ENCODE peak calls at places on chromosome 15, in seven cellular contexts. O is SW480; E is GM20000; H is NCI-H146; Q is activated CD4-positive, alpha-beta T cell treated with anti-CD3 and anti-CD28 coated beads for 24 hours; A is tibial artery; I is transverse colon. K is an unnamed sample.

GRCh38 chr15:69032006-69032405 is 17.5 kb downstream of the NOX5 start:
- DNase-seq in A (no peak), Q (no peak), H (no peak), O (no peak), I (no peak), E (no peak), K (no peak)

GRCh38 chr15:77042955-77043920 is 27.7 kb downstream of the TSPAN3 start:
- DNase-seq in Q (no peak), H (no peak), A (no peak), I (no peak), O (no peak), E (no peak), K (no peak)

GRCh38 chr15:70195808-70196304 is 98.1 kb upstream of the TLE3 start:
- DNase-seq in Q (no peak), I (peak), H (no peak), E (no peak), A (peak), O (peak), K (peak)

GRCh38 chr15:63601727-63602185 is 4.6 kb downstream of the FBXL22 start:
- DNase-seq in O (peak), Q (no peak), A (no peak), I (peak), E (peak), H (peak), K (no peak)

GRCh38 chr15:52667597-52667996 is 11.6 kb downstream of the ATOSA start:
- DNase-seq in Q (no peak), H (no peak), I (no peak), A (no peak), O (no peak), E (no peak), K (no peak)

GRCh38 chr15:53536479-53537120 is 222.9 kb downstream of the WDR72 start:
- DNase-seq in I (no peak), O (no peak), E (no peak), H (no peak), Q (no peak), A (no peak), K (no peak)

GRCh38 chr15:85673326-85673725 is 121.4 kb downstream of the KLHL25 start:
- DNase-seq in O (no peak), A (no peak), E (no peak), I (no peak), H (no peak), Q (no peak), K (no peak)

GRCh38 chr15:85125056-85125661 is 143.5 kb downstream of the PDE8A start:
- DNase-seq in E (no peak), O (peak), Q (no peak), H (no peak), A (no peak), I (no peak), K (no peak)

GRCh38 chr15:74328331-74329056 is 39.0 kb downstream of the CYP11A1 start:
- DNase-seq in Q (no peak), O (no peak), A (no peak), I (no peak), E (no peak), H (peak), K (no peak)

GRCh38 chr15:38551720-38552627 is 12.6 kb downstream of the RASGRP1 start:
- DNase-seq in A (no peak), Q (no peak), O (no peak), H (no peak), E (no peak), I (no peak), K (no peak)

GRCh38 chr15:88377509-88377908 is 89.7 kb downstream of the MRPL46 start:
- DNase-seq in E (no peak), Q (no peak), I (no peak), O (no peak), H (no peak), A (no peak), K (no peak)

GRCh38 chr15:94840794-94841587 is 609.6 kb downstream of the MCTP2 start:
- DNase-seq in Q (no peak), I (peak), E (no peak), H (no peak), A (peak), O (no peak), K (no peak)

GRCh38 chr15:91950054-91950453 is 96.5 kb downstream of the SLCO3A1 start:
- DNase-seq in I (no peak), Q (no peak), O (no peak), A (no peak), H (no peak), E (no peak), K (no peak)

GRCh38 chr15:90519688-90520087 is 10.0 kb upstream of the CRTC3 start:
- DNase-seq in O (no peak), E (no peak), A (no peak), Q (no peak), I (no peak), H (no peak), K (no peak)

GRCh38 chr15:32119694-32120330 is 89.5 kb downstream of the CHRNA7 start:
- DNase-seq in Q (no peak), H (peak), A (no peak), I (no peak), O (no peak), E (no peak), K (no peak)

GRCh38 chr15:52005748-52006701 is 13.0 kb upstream of the MAPK6 start:
- DNase-seq in A (no peak), H (no peak), I (no peak), O (no peak), Q (no peak), E (peak), K (no peak)